ENCODE peak calls at places on chromosomes 13 and 19, in five cellular contexts. S is esophagus squamous epithelium, N is stomach, Y is uterus, O is ovary. H is an unnamed sample.

GRCh38 chr19:53157601-53158000 is 1.3 kb downstream of the ZNF347 start:
- DNase-seq in O (no peak), S (no peak), N (no peak), Y (no peak), H (no peak)

GRCh38 chr13:45500492-45501174 is 35.9 kb downstream of the COG3 start:
- DNase-seq in O (no peak), Y (no peak), N (no peak), S (no peak), H (no peak)

GRCh38 chr13:78604782-78605611 is 1.6 kb upstream of the POU4F1 start:
- DNase-seq in S (no peak), N (no peak), O (no peak), Y (no peak), H (no peak)

GRCh38 chr19:17406039-17406886 is 833 bp upstream of the BST2 start:
- DNase-seq in N (no peak), S (no peak), O (no peak), Y (no peak), H (no peak)

GRCh38 chr13:38180100-38180499 is 169.6 kb upstream of the UFM1 start:
- DNase-seq in O (no peak), S (no peak), Y (no peak), N (no peak), H (no peak)

GRCh38 chr13:41490616-41491015 is 33.3 kb downstream of the RGCC start:
- DNase-seq in Y (no peak), O (no peak), S (no peak), N (no peak), H (no peak)

GRCh38 chr13:65881561-65882155 is 1348.5 kb downstream of the PCDH9 start:
- DNase-seq in S (no peak), O (no peak), Y (no peak), N (no peak), H (no peak)

GRCh38 chr13:24032674-24033073 is 127.8 kb upstream of the SPATA13 start:
- DNase-seq in N (no peak), O (no peak), Y (no peak), S (no peak), H (no peak)

GRCh38 chr13:94858856-94859811 is 146.8 kb upstream of the SOX21 start:
- DNase-seq in N (peak), O (peak), Y (peak), S (no peak), H (peak)

GRCh38 chr19:4916292-4917082 is 7.2 kb downstream of the UHRF1 start:
- DNase-seq in Y (no peak), N (no peak), S (no peak), O (no peak), H (no peak)

GRCh38 chr19:47430041-47430802 is 10.9 kb upstream of the MEIS3 start:
- DNase-seq in Y (no peak), N (peak), S (no peak), O (no peak), H (no peak)

GRCh38 chr13:52356327-52356726 is 49.6 kb downstream of the THSD1 start:
- DNase-seq in Y (no peak), O (no peak), N (no peak), S (no peak), H (no peak)

GRCh38 chr13:42394361-42395065 is 122.6 kb downstream of the AKAP11 start:
- DNase-seq in N (no peak), Y (no peak), O (no peak), S (no peak), H (no peak)

GRCh38 chr13:74889321-74889720 is 592.6 kb downstream of the TBC1D4 start:
- DNase-seq in O (no peak), N (no peak), S (no peak), Y (no peak), H (no peak)

GRCh38 chr19:45798995-45799517 is 6.4 kb upstream of the DMWD start:
- DNase-seq in N (peak), Y (peak), S (no peak), O (peak), H (peak)

GRCh38 chr13:113584205-113584869 is at the start of gene TFDP1:
- DNase-seq in Y (no peak), S (no peak), N (peak), O (peak), H (no peak)
- TF ChIP-seq POLR2A in Y (no peak), S (no peak), N (no peak), O (no peak), H (no peak)

GRCh38 chr13:32453981-32454380 is 26.1 kb upstream of the N4BP2L1 start:
- DNase-seq in S (no peak), O (no peak), Y (no peak), N (no peak), H (no peak)

GRCh38 chr13:32454886-32455593 is 27.1 kb upstream of the N4BP2L1 start:
- DNase-seq in O (no peak), N (no peak), Y (no peak), S (no peak), H (no peak)

GRCh38 chr13:32456591-32456990 is 28.7 kb upstream of the N4BP2L1 start:
- DNase-seq in Y (no peak), S (no peak), N (no peak), O (no peak), H (no peak)

DNA sequence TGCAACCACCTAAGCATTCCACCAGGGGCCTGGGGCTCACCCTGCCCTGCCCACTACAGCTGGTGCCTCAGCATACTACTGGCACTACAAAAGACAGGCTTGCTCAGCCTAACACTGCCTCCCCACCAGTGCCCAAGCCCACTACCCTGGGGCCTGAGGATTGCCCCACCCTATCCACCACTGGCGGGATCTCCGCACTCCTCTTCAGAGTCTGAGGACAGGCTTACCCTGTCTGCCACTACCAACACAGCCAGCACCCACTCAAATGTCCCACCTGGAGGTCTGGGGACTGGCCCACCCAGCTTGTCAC is 27.6 kb upstream of the N4BP2L1 start:
- DNase-seq in O (no peak), S (no peak), Y (no peak), N (no peak), H (no peak)
- H3K27ac ChIP-seq in O (no peak), S (no peak), Y (no peak), N (no peak), H (no peak)

GRCh38 chr19:49588370-49589122 is 2.4 kb upstream of the PRR12 start:
- DNase-seq in Y (no peak), O (no peak), S (no peak), N (no peak), H (no peak)
- TF ChIP-seq POLR2A in Y (no peak), O (no peak), S (no peak), N (no peak), H (no peak)

GRCh38 chr19:48900477-48901452 is 653 bp downstream of the NUCB1 start:
- DNase-seq in N (no peak), Y (no peak), S (no peak), O (no peak), H (no peak)
- H3K27ac ChIP-seq in N (peak), Y (peak), S (peak), O (peak), H (peak)

GRCh38 chr19:36139120-36139472 is 770 bp upstream of the CAPNS1 start:
- DNase-seq in Y (no peak), O (no peak), N (no peak), S (no peak), H (no peak)

GRCh38 chr19:36141039-36141914 is 1.4 kb downstream of the CAPNS1 start:
- DNase-seq in Y (peak), O (peak), S (peak), N (peak), H (peak)

GRCh38 chr19:36140289-36141038 is 598 bp downstream of the CAPNS1 start:
- DNase-seq in O (peak), S (no peak), N (peak), Y (peak), H (peak)

GRCh38 chr19:36142046-36142445 is 2.2 kb downstream of the CAPNS1 start:
- DNase-seq in Y (no peak), S (no peak), O (no peak), N (no peak), H (no peak)

DNA sequence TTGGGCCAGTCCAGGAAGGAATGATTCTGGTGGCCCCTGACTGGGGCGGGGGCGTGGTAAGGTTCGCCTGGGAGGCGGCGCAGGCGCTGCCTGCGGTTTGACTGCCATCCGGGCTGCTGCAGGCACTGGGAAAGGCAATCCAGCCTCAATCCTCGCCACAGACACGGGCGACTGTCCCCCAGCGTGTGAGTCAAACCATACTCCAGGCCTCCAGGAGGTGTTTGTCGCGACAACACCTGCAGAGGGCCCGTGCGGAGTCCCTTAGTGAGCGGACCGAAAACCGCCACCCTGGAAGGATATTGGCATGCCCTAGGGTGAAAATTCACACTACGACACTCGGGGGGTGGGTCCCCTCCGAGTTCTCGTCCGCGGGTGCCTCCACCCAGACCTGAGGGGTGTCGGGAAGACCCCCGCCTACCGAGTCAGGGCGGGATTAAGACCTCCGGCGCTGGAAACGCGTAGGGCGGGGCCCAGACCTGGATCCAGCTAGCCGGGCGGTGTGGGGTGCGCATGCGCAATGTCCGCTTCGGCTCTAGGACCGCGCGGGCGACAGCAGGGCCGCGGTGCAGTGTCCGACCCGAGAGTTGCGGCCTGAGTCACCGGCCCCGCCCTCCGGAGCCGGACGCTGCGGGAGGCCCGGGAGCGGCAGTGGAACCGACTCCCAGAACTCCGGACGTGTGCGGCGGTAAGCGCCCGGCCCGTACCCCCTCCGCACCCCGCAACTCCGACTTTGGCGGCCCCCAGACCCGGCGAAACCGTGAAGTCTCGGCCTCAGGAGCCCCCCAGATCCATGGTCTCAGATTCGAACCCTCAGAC is at the start of gene CAPNS1:
- DNase-seq in S (peak), Y (peak), O (peak), N (peak), H (peak)
- TF ChIP-seq POLR2A in S (peak), Y (peak), O (peak), N (peak), H (peak)

GRCh38 chr19:55392820-55393219 is 7.1 kb downstream of the RPL28 start:
- DNase-seq in Y (no peak), N (no peak), S (no peak), O (no peak), H (no peak)

GRCh38 chr19:55389386-55390317 is 3.9 kb downstream of the RPL28 start:
- DNase-seq in Y (no peak), N (no peak), S (no peak), O (no peak), H (no peak)

GRCh38 chr19:55391191-55391670 is 5.5 kb downstream of the RPL28 start:
- DNase-seq in S (no peak), N (no peak), O (no peak), Y (no peak), H (no peak)

GRCh38 chr19:55391702-55392615 is 6.2 kb downstream of the RPL28 start:
- DNase-seq in O (no peak), N (no peak), Y (no peak), S (no peak), H (no peak)

GRCh38 chr19:55390461-55390880 is 4.7 kb downstream of the RPL28 start:
- DNase-seq in O (no peak), N (no peak), S (no peak), Y (no peak), H (no peak)
- H3K27ac ChIP-seq in O (no peak), N (no peak), S (no peak), Y (no peak), H (no peak)

GRCh38 chr19:661427-662196 is 1.4 kb downstream of the RNF126 start:
- DNase-seq in Y (no peak), S (no peak), O (no peak), N (peak), H (no peak)
- TF ChIP-seq POLR2A in Y (no peak), S (peak), O (no peak), N (no peak), H (no peak)

GRCh38 chr13:101490400-101491015 is 38.0 kb downstream of the ITGBL1 start:
- DNase-seq in N (no peak), O (no peak), Y (no peak), S (no peak), H (no peak)
- H3K27ac ChIP-seq in N (no peak), O (no peak), Y (no peak), S (no peak), H (no peak)

GRCh38 chr19:22427587-22428298 is 5.6 kb upstream of the ZNF98 start:
- DNase-seq in S (no peak), O (no peak), N (no peak), Y (no peak), H (no peak)
- TF ChIP-seq POLR2A in S (no peak), O (no peak), N (no peak), Y (no peak), H (no peak)

GRCh38 chr19:23558541-23558940 is 128.5 kb downstream of the ZNF675 start:
- DNase-seq in N (no peak), Y (no peak), S (no peak), O (no peak), H (no peak)

GRCh38 chr19:23557381-23557780 is 129.6 kb downstream of the ZNF675 start:
- DNase-seq in N (no peak), O (no peak), S (no peak), Y (no peak), H (no peak)

GRCh38 chr19:23561341-23561740 is 125.7 kb downstream of the ZNF675 start:
- DNase-seq in O (no peak), Y (no peak), N (no peak), S (no peak), H (no peak)

GRCh38 chr19:23563326-23563725 is 123.7 kb downstream of the ZNF675 start:
- DNase-seq in Y (no peak), S (no peak), N (no peak), O (no peak), H (no peak)

GRCh38 chr19:23560051-23560450 is 127.0 kb downstream of the ZNF675 start:
- DNase-seq in S (no peak), N (no peak), Y (no peak), O (no peak), H (no peak)
- H3K27ac ChIP-seq in S (no peak), N (no peak), Y (no peak), O (no peak), H (no peak)

H was measured in gastrocnemius medialis.